ENCODE peak calls at places on chromosomes 12 and 14, in ten cellular contexts. S, Y, O, E, J, D, R, V, A and X are unnamed samples.

GRCh38 chr12:6919588-6919987 is 5.2 kb downstream of the ENO2 start:
- DNase-seq in V (no peak), S (peak; percentile 24), O (no peak), R (no peak), Y (no peak), E (no peak), D (peak; percentile 60), A (no peak), J (no peak), X (peak; percentile 82)

GRCh38 chr12:75656650-75657049 is 145.2 kb upstream of the KRR1 start:
- DNase-seq in J (peak; percentile 95), S (no peak), Y (no peak), R (no peak), A (no peak), O (peak; percentile 87), E (no peak), V (no peak), D (no peak), X (peak; percentile 99)

GRCh38 chr14:77674931-77675330 is 32.9 kb downstream of the ALKBH1 start:
- DNase-seq in Y (peak; percentile 46), O (no peak), A (no peak), S (no peak), J (no peak), D (no peak), R (no peak), E (no peak), V (no peak), X (no peak)

GRCh38 chr12:114131824-114132223 is 165.7 kb upstream of the RBM19 start:
- DNase-seq in R (no peak), A (no peak), V (no peak), E (no peak), O (no peak), D (no peak), Y (peak; percentile 17), S (no peak), J (no peak), X (no peak)

GRCh38 chr12:96472384-96472783 is 17.0 kb upstream of the CFAP54 start:
- DNase-seq in Y (no peak), R (no peak), A (no peak), D (no peak), E (no peak), O (no peak), J (no peak), V (no peak), S (no peak), X (peak; percentile 27)

GRCh38 chr12:77152623-77153193 is 87.3 kb upstream of the E2F7 start:
- DNase-seq in V (no peak), Y (peak; percentile 59), O (peak; percentile 73), A (no peak), E (no peak), S (no peak), R (no peak), J (peak; percentile 56), D (no peak), X (peak; percentile 52)

GRCh38 chr12:120337730-120338129 is 10.2 kb upstream of the PLA2G1B start:
- DNase-seq in O (no peak), A (no peak), V (no peak), S (no peak), D (no peak), E (no peak), J (no peak), Y (no peak), R (no peak), X (no peak)

GRCh38 chr12:66688836-66689439 is 10.1 kb upstream of the GRIP1 start:
- DNase-seq in R (no peak), E (peak; percentile 52), J (peak; percentile 1), V (peak; percentile 43), D (no peak), A (peak; percentile 36), Y (peak; percentile 74), S (no peak), O (peak; percentile 46), X (peak; percentile 60)

GRCh38 chr14:96914729-96915128 is 117.5 kb downstream of the VRK1 start:
- DNase-seq in E (no peak), O (no peak), Y (no peak), R (no peak), J (no peak), S (no peak), A (no peak), V (no peak), D (no peak), X (no peak)

GRCh38 chr14:99684356-99684952 is 356 bp downstream of the CYP46A1 start:
- DNase-seq in A (no peak), D (no peak), J (peak; percentile 8), R (no peak), V (no peak), Y (no peak), E (no peak), S (no peak), O (no peak), X (no peak)

GRCh38 chr12:3869860-3870259 is 3.3 kb downstream of the PARP11 start:
- DNase-seq in S (no peak), A (no peak), Y (no peak), R (no peak), V (no peak), E (no peak), J (no peak), D (no peak), O (no peak), X (no peak)

GRCh38 chr12:88184196-88184595 is 42.1 kb downstream of the TMTC3 start:
- DNase-seq in Y (no peak), O (no peak), A (no peak), V (no peak), J (no peak), R (no peak), S (no peak), D (no peak), E (no peak), X (no peak)

GRCh38 chr14:105497671-105498429 is 6.8 kb downstream of the TEDC1 start:
- DNase-seq in S (no peak), D (peak; percentile 53), J (no peak), R (peak; percentile 52), E (no peak), V (peak; percentile 6), Y (no peak), A (no peak), O (no peak), X (no peak)

GRCh38 chr14:102654298-102654697 is 61.8 kb downstream of the RCOR1 start:
- DNase-seq in E (no peak), A (no peak), V (no peak), Y (no peak), R (no peak), D (no peak), J (no peak), S (no peak), O (no peak), X (peak; percentile 66)

GRCh38 chr12:65609359-65609771 is 214.9 kb upstream of the HMGA2 start:
- DNase-seq in D (no peak), Y (no peak), S (no peak), A (no peak), E (no peak), J (peak; percentile 93), R (no peak), V (no peak), O (peak; percentile 59), X (peak; percentile 82)
- TF ChIP-seq CTCF in D (no peak), Y (no peak), S (no peak), A (no peak), E (no peak), J (peak; percentile 33), R (no peak), V (no peak), O (peak; percentile 21), X (no peak)

DNA sequence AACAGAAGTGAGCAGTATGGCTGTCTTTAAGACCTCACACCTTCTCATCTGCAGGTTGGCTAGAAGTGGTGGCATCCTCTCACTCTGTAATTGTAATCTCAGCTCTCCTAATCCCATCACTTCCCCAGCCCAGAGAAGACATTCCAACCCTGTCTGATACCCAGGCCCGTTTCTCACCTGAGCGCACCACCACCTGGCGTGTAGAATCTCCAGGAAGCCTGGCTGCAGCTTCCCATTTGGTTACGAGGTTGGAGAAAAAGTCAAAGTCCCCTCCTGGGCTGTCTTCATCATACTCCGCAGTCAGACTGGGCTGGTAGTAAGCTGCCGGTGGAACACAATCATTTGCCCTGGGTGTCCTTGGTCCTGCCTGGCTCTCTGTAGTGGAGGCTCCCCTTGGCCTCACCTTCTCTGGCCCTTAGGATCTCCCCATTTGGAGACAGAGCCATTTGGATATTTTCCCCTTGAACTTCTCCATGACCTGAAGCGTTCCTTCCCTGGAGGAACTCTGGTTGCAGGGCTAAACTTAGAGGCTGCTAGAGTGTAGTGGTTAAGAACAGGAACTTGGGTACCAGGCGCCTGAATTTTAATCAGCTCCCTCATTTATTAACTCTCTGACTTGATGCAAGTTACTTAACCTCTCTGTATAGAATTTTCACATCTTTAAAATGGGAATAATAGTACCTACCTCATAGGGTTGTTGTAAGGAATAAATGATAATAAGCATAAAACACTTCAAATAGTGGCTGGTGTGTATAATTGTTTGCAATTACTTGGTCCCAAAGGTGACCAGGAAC is 1.8 kb downstream of the SDR39U1 start:
- DNase-seq in R (no peak), D (no peak), J (no peak), Y (no peak), S (no peak), A (no peak), E (no peak), O (no peak), V (no peak), X (no peak)
- H3K4me3 ChIP-seq in R (no peak overlapping the region), D (no peak overlapping the region), J (no peak overlapping the region), Y (no peak overlapping the region), S (no peak overlapping the region), A (no peak overlapping the region), E (no peak overlapping the region), O (no peak overlapping the region), V (no peak overlapping the region), X (no peak overlapping the region)

GRCh38 chr14:73744874-73745529 is 30.8 kb upstream of the PNMA1 start:
- DNase-seq in O (no peak), A (no peak), S (no peak), D (peak; percentile 70), R (peak; percentile 47), V (peak; percentile 38), E (no peak), J (no peak), Y (peak; percentile 48), X (peak; percentile 90)

GRCh38 chr14:73745571-73746539 is 31.7 kb upstream of the PNMA1 start:
- DNase-seq in O (no peak), S (no peak), A (no peak), V (no peak), R (no peak), D (peak; percentile 77), Y (peak; percentile 13), J (no peak), E (no peak), X (no peak)

GRCh38 chr14:73748858-73749357 is 34.7 kb upstream of the PNMA1 start:
- DNase-seq in Y (no peak), J (no peak), R (no peak), E (no peak), O (no peak), V (no peak), D (no peak), A (no peak), S (no peak), X (no peak)

GRCh38 chr14:73747386-73748211 is 33.4 kb upstream of the PNMA1 start:
- DNase-seq in O (no peak), Y (peak; percentile 5), R (no peak), E (no peak), D (no peak), J (no peak), A (no peak), V (no peak), S (no peak), X (no peak)

GRCh38 chr14:73746540-73747385 is 32.6 kb upstream of the PNMA1 start:
- DNase-seq in J (no peak), Y (peak; percentile 35), E (no peak), R (no peak), A (no peak), S (no peak), D (peak; percentile 72), V (no peak), O (no peak), X (no peak)
- TF ChIP-seq CTCF in J (peak; percentile 38), Y (peak; percentile 25), E (no peak), R (no peak), A (peak; percentile 13), S (no peak), D (peak; percentile 14), V (no peak), O (peak; percentile 23), X (peak; percentile 47)

GRCh38 chr14:54489731-54490447 is 1.1 kb upstream of the GMFB start:
- DNase-seq in O (no peak), R (no peak), D (no peak), A (no peak), E (no peak), S (no peak), J (no peak), Y (no peak), V (no peak), X (no peak)
- H3K4me3 ChIP-seq in O (no peak overlapping the region), R (peak overlapping the region; percentile 99), D (peak overlapping the region; percentile 70), A (peak overlapping the region; percentile 66), E (no peak overlapping the region), S (no peak overlapping the region), J (no peak overlapping the region), Y (no peak overlapping the region), V (peak overlapping the region; percentile 73), X (no peak overlapping the region)